ENCODE peak calls at places on chromosomes 13 and 19, in seven cellular contexts. D is A673, I is endothelial cell, Q is glutamatergic neuron, T is GM12865, C is choroid plexus epithelial cell, N is fibroblast of lung. G is an unnamed sample.

GRCh38 chr19:50779504-50780457 is 9.5 kb downstream of the GPR32 start:
- DNase-seq in D (peak; percentile 54), N (no peak), Q (no peak), C (no peak), T (no peak), I (no peak), G (no peak)

GRCh38 chr19:726993-727956 is 18.5 kb downstream of the PALM start:
- DNase-seq in I (no peak), Q (no peak), N (no peak), C (no peak), D (no peak), T (no peak), G (no peak)

GRCh38 chr13:46207828-46208227 is 3.9 kb upstream of the LRRC63 start:
- DNase-seq in C (no peak), T (no peak), D (no peak), Q (no peak), N (no peak), I (no peak), G (no peak)

GRCh38 chr19:35816262-35816661 is 3.6 kb upstream of the PRODH2 start:
- DNase-seq in I (no peak), N (no peak), C (no peak), Q (no peak), T (no peak), D (no peak), G (no peak)

GRCh38 chr19:4896372-4896771 is 6.3 kb downstream of the ARRDC5 start:
- DNase-seq in D (no peak), N (peak; percentile 38), C (peak; percentile 48), I (no peak), T (no peak), Q (no peak), G (no peak)

GRCh38 chr19:8988204-8988603 is 22.0 kb downstream of the MUC16 start:
- DNase-seq in C (no peak), D (peak; percentile 42), I (no peak), T (no peak), N (no peak), Q (no peak), G (no peak)

GRCh38 chr19:18672606-18673337 is 10.7 kb upstream of the CRTC1 start:
- DNase-seq in N (peak; percentile 86), T (no peak), Q (no peak), C (peak; percentile 49), I (no peak), D (peak; percentile 27), G (no peak)

GRCh38 chr19:676343-677105 is at the start of gene FSTL3:
- DNase-seq in D (no peak), I (no peak), C (no peak), N (peak; percentile 34), Q (no peak), T (no peak), G (no peak)

GRCh38 chr19:35490364-35490763 is at the start of gene KRTDAP:
- DNase-seq in C (no peak), D (no peak), T (no peak), N (no peak), Q (no peak), I (no peak), G (no peak)

GRCh38 chr13:23500858-23501257 is 67.4 kb upstream of the SACS start:
- DNase-seq in I (no peak), Q (no peak), N (peak; percentile 89), C (peak; percentile 83), T (no peak), D (peak; percentile 14), G (no peak)

GRCh38 chr13:89375839-89376238 is 1704.7 kb downstream of the SLITRK5 start:
- DNase-seq in N (peak; percentile 92), D (peak; percentile 35), T (no peak), C (peak; percentile 92), Q (no peak), I (no peak), G (no peak)

GRCh38 chr19:21202865-21203494 is 61.1 kb downstream of the ZNF431 start:
- DNase-seq in N (peak; percentile 15), C (no peak), T (peak; percentile 13), Q (no peak), I (peak; percentile 54), D (peak; percentile 57), G (peak; percentile 14)

GRCh38 chr13:94599877-94600276 is 1.8 kb upstream of the GPR180 start:
- DNase-seq in C (no peak), Q (no peak), D (no peak), N (no peak), I (no peak), T (no peak), G (no peak)

GRCh38 chr19:36963262-36963661 is 47.1 kb downstream of the ZNF568 start:
- DNase-seq in T (no peak), D (peak; percentile 2), I (no peak), Q (no peak), N (peak; percentile 45), C (no peak), G (no peak)

GRCh38 chr13:112457485-112457884 is 81.3 kb downstream of the SPACA7 start:
- DNase-seq in D (no peak), C (no peak), Q (no peak), N (no peak), T (no peak), I (no peak), G (no peak)

GRCh38 chr19:18231775-18232174 is 5.5 kb upstream of the PDE4C start:
- DNase-seq in C (no peak), I (no peak), Q (no peak), T (no peak), N (no peak), D (peak; percentile 77), G (no peak)

GRCh38 chr19:1249298-1249989 is 1.1 kb downstream of the MIDN start:
- DNase-seq in N (peak; percentile 97), Q (peak; percentile 97), D (peak; percentile 98), T (peak; percentile 96), I (peak; percentile 96), C (peak; percentile 97), G (peak; percentile 94)

GRCh38 chr19:54430306-54431254 is 15.3 kb downstream of the TTYH1 start:
- DNase-seq in D (peak; percentile 81), C (peak; percentile 52), T (no peak), I (peak; percentile 83), Q (peak; percentile 86), N (peak; percentile 28), G (peak; percentile 77)

GRCh38 chr13:106373989-106374572 is 161.4 kb downstream of the EFNB2 start:
- DNase-seq in T (peak; percentile 82), D (no peak), N (peak; percentile 88), I (no peak), C (peak; percentile 89), Q (no peak), G (peak; percentile 35)

GRCh38 chr13:109874921-109875454 is 88.6 kb upstream of the IRS2 start:
- DNase-seq in I (no peak), D (no peak), N (peak; percentile 51), Q (no peak), C (peak; percentile 85), T (no peak), G (no peak)

GRCh38 chr13:20197361-20197834 is 4.7 kb upstream of the GJB2 start:
- DNase-seq in Q (no peak), C (peak; percentile 74), N (peak; percentile 67), T (peak; percentile 65), D (peak; percentile 63), I (no peak), G (peak; percentile 50)

GRCh38 chr19:32373614-32374295 is 28.3 kb downstream of the ZNF507 start:
- DNase-seq in T (no peak), I (no peak), Q (no peak), D (peak; percentile 29), N (peak; percentile 99), C (peak; percentile 99), G (no peak)

GRCh38 chr13:91740811-91741210 is 342.4 kb downstream of the GPC5 start:
- DNase-seq in Q (no peak), C (no peak), D (no peak), T (no peak), N (no peak), I (no peak), G (no peak)
- TF ChIP-seq CTCF in Q (no peak), C (no peak), D (no peak), T (no peak), N (no peak), I (no peak), G (no peak)

GRCh38 chr19:34359140-34359953 is 5.6 kb upstream of the GPI start:
- DNase-seq in N (peak; percentile 97), C (peak; percentile 99), D (peak; percentile 98), T (peak; percentile 100), Q (peak; percentile 96), I (peak; percentile 97), G (peak; percentile 99)
- TF ChIP-seq CTCF in N (peak; percentile 46), C (peak; percentile 62), D (peak; percentile 82), T (peak; percentile 67), Q (peak; percentile 30), I (peak; percentile 17), G (peak; percentile 58)

DNA sequence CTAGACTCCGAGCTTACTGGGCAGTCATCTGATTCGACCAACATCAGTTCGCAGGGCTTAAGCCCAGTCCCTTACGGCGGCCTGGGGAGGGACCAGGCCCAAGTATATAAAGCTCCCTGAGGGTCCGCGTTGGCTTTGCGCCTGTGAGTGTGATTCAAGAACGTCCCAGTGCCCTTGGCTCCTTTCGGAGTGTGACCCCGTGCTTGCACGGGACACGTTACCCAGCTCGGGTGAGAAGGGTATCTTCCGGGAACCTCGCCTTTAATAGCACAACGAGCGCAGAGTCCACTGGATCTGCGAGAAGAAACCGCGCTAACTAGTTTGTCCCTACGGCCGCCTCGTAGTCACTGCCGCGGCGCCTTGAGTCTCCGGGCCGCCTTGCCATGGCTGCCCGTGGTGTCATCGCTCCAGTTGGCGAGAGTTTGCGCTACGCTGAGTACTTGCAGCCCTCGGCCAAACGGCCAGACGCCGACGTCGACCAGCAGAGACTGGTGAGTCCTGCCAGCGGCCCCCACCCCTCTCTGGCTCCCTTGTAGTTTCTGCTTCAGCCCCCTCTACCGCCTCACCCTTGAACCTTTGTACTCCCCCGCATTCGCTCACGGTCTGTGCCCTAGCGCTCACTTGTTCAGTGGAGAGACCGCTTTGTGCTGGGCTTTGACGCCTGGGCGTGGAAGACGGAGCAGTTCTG is at the start of gene DNAJC15:
- DNase-seq in D (peak; percentile 35), T (peak; percentile 86), Q (peak; percentile 81), I (peak; percentile 73), C (peak; percentile 87), N (peak; percentile 89), G (peak; percentile 80)
- TF ChIP-seq CTCF in D (no peak), T (no peak), Q (no peak), I (no peak), C (peak; percentile 25), N (peak; percentile 4), G (peak; percentile 10)

GRCh38 chr19:45677351-45678230 is 9.6 kb downstream of the GIPR start:
- DNase-seq in C (peak; percentile 96), Q (peak; percentile 82), D (peak; percentile 97), N (peak; percentile 63), T (peak; percentile 93), I (peak; percentile 73), G (peak; percentile 89)
- TF ChIP-seq CTCF in C (peak; percentile 29), Q (no peak), D (no peak), N (no peak), T (peak; percentile 11), I (no peak), G (no peak)

GRCh38 chr19:33402421-33403220 is 29.1 kb downstream of the CEBPG start:
- DNase-seq in T (no peak), N (no peak), I (no peak), D (no peak), Q (peak; percentile 38), C (no peak), G (no peak)
- TF ChIP-seq CTCF in T (no peak), N (no peak), I (no peak), D (peak; percentile 27), Q (no peak), C (peak; percentile 14), G (no peak)

G was measured in GM10248.